ENCODE peak calls at places on chromosomes 11 and 22, in five cellular contexts. V is M059J, X is amygdala, W is cardiac fibroblast, Q is anterior cingulate cortex. G is an unnamed sample.

GRCh38 chr11:128021304-128022006 is 565.9 kb downstream of the ETS1 start:
- DNase-seq in W (peak; percentile 41), V (peak; percentile 45), X (no peak), Q (no peak), G (no peak)

GRCh38 chr11:75492181-75492820 is 33.4 kb downstream of the GDPD5 start:
- DNase-seq in Q (no peak), W (no peak), X (no peak), V (peak; percentile 70), G (peak; percentile 30)

GRCh38 chr11:62223095-62223494 is 14.6 kb downstream of the SCGB2A1 start:
- DNase-seq in W (no peak), X (no peak), Q (no peak), V (no peak), G (no peak)

GRCh38 chr11:128324531-128325141 is 262.7 kb downstream of the ETS1 start:
- DNase-seq in X (no peak), V (no peak), Q (no peak), W (no peak), G (no peak)

GRCh38 chr11:133360860-133361688 is 171.2 kb downstream of the OPCML start:
- DNase-seq in W (no peak), X (no peak), V (no peak), Q (no peak), G (no peak)

GRCh38 chr11:111565111-111565720 is 24.7 kb downstream of the LAYN start:
- DNase-seq in V (peak; percentile 69), W (peak; percentile 84), Q (peak; percentile 16), X (peak; percentile 22), G (peak; percentile 68)

GRCh38 chr11:90756617-90757016 is 533.8 kb upstream of the CHORDC1 start:
- DNase-seq in W (no peak), Q (no peak), V (no peak), X (no peak), G (no peak)

GRCh38 chr11:32987851-32988250 is 27.8 kb upstream of the DEPDC7 start:
- DNase-seq in W (no peak), X (no peak), V (no peak), Q (no peak), G (no peak)

GRCh38 chr11:130839950-130840666 is 76.2 kb downstream of the SNX19 start:
- DNase-seq in X (no peak), Q (no peak), W (peak; percentile 87), V (no peak), G (no peak)

GRCh38 chr22:30206964-30207363 is 39.6 kb downstream of the LIF start:
- DNase-seq in W (peak; percentile 90), Q (peak; percentile 12), V (peak; percentile 96), X (no peak), G (peak; percentile 95)

GRCh38 chr11:102010776-102011500 is 36.3 kb upstream of the CFAP300 start:
- DNase-seq in X (no peak), V (peak; percentile 95), Q (no peak), W (peak; percentile 79), G (peak; percentile 86)

GRCh38 chr11:94725071-94725470 is 43.1 kb upstream of the AMOTL1 start:
- DNase-seq in W (no peak), V (no peak), Q (no peak), X (no peak), G (no peak)

GRCh38 chr11:47595967-47596366 is 1.8 kb upstream of the C1QTNF4 start:
- DNase-seq in Q (no peak), W (no peak), X (no peak), V (no peak), G (no peak)

GRCh38 chr11:26753738-26754504 is 32.1 kb upstream of the SLC5A12 start:
- DNase-seq in X (no peak), V (peak; percentile 41), W (peak; percentile 83), Q (peak; percentile 2), G (peak; percentile 59)

GRCh38 chr22:49705631-49706352 is 121.9 kb downstream of the BRD1 start:
- DNase-seq in W (no peak), X (no peak), V (no peak), Q (no peak), G (no peak)

GRCh38 chr11:121250843-121251242 is 41.7 kb upstream of the SC5D start:
- DNase-seq in V (peak; percentile 84), X (no peak), Q (no peak), W (no peak), G (peak; percentile 17)

GRCh38 chr11:113504586-113504985 is 29.4 kb upstream of the DRD2 start:
- DNase-seq in V (no peak), W (peak; percentile 13), Q (no peak), X (no peak), G (no peak)

GRCh38 chr11:12330491-12331231 is 46.7 kb upstream of the PARVA start:
- DNase-seq in Q (peak; percentile 43), W (no peak), V (no peak), X (peak; percentile 34), G (no peak)

GRCh38 chr11:83191491-83191890 is 2.0 kb upstream of the ANKRD42 start:
- DNase-seq in X (no peak), Q (no peak), V (no peak), W (no peak), G (no peak)

GRCh38 chr11:61369372-61370348 is 7.5 kb downstream of the TMEM138 start:
- DNase-seq in V (peak; percentile 18), W (peak; percentile 94), Q (no peak), X (no peak), G (peak; percentile 34)

GRCh38 chr11:123797065-123797940 is 8.8 kb downstream of the OR6M1 start:
- DNase-seq in X (no peak), W (peak; percentile 6), V (no peak), Q (no peak), G (no peak)

GRCh38 chr11:79062814-79063762 is 377.7 kb downstream of the TENM4 start:
- DNase-seq in X (no peak), V (peak; percentile 21), Q (no peak), W (peak; percentile 50), G (peak; percentile 40)

GRCh38 chr11:69218271-69218682 is 62.5 kb downstream of the SMIM38 start:
- DNase-seq in Q (no peak), W (no peak), V (no peak), X (no peak), G (no peak)

GRCh38 chr11:43797866-43798265 is 82.8 kb upstream of the ALKBH3 start:
- DNase-seq in Q (no peak), W (no peak), V (no peak), X (no peak), G (no peak)

GRCh38 chr11:28581286-28582242 is 473.4 kb downstream of the METTL15 start:
- DNase-seq in X (no peak), V (peak; percentile 73), W (peak; percentile 18), Q (no peak), G (peak; percentile 13)

GRCh38 chr11:134976540-134976939 is 564.5 kb upstream of the B3GAT1 start:
- DNase-seq in W (no peak), X (no peak), Q (no peak), V (peak; percentile 34), G (no peak)

GRCh38 chr11:116053538-116053919 is 549.3 kb upstream of the CADM1 start:
- DNase-seq in W (no peak), V (no peak), Q (no peak), X (no peak), G (no peak)

GRCh38 chr11:86668929-86669328 is 3.5 kb downstream of the ME3 start:
- DNase-seq in X (no peak), Q (no peak), W (no peak), V (no peak), G (no peak)

GRCh38 chr11:47396049-47396320 is 12.4 kb upstream of the SLC39A13 start:
- DNase-seq in X (no peak), V (no peak), Q (no peak), W (no peak), G (no peak)

GRCh38 chr11:14414470-14415461 is 55.8 kb upstream of the RRAS2 start:
- DNase-seq in V (peak; percentile 77), W (peak; percentile 36), X (no peak), Q (no peak), G (no peak)

GRCh38 chr11:81237139-81237538 is 1496.5 kb downstream of the FAM181B start:
- DNase-seq in X (no peak), W (peak; percentile 36), V (peak; percentile 42), Q (no peak), G (peak; percentile 68)

GRCh38 chr11:2807276-2807681 is 78.3 kb downstream of the CDKN1C start:
- DNase-seq in W (peak; percentile 55), Q (no peak), V (no peak), X (no peak), G (no peak)

GRCh38 chr11:67648796-67649613 is 1.5 kb downstream of the ACY3 start:
- DNase-seq in V (no peak), Q (no peak), X (no peak), W (no peak), G (no peak)

GRCh38 chr22:31332886-31333285 is 13.3 kb downstream of the PATZ1 start:
- DNase-seq in X (no peak), Q (no peak), W (no peak), V (no peak), G (no peak)

GRCh38 chr22:48563966-48564330 is 1263.7 kb downstream of the BRD1 start:
- DNase-seq in Q (no peak), X (no peak), V (no peak), W (no peak), G (no peak)

GRCh38 chr11:74696932-74697687 is 34.1 kb downstream of the CHRDL2 start:
- DNase-seq in V (no peak), X (no peak), Q (no peak), W (peak; percentile 98), G (peak; percentile 88)